ENCODE peak calls at places on chromosome 17, in nine cellular contexts. C, T, O, W, J, X, N, R and M are unnamed samples.
A peak's percentile ranks its signal among the peaks of the same experiment; 100 is the strongest.

GRCh38 chr17:77142689-77143088 is 1.9 kb downstream of the SEC14L1 start:
- DNase-seq in R (no peak), T (no peak), W (no peak), N (no peak), J (no peak), X (no peak), O (no peak), C (no peak), M (no peak)

GRCh38 chr17:36777118-36777517 is 160.2 kb upstream of the LHX1 start:
- DNase-seq in C (no peak), T (no peak), N (no peak), W (no peak), R (no peak), X (no peak), O (peak; percentile 31), J (no peak), M (no peak)

GRCh38 chr17:1871743-1872142 is 41.9 kb downstream of the RPA1 start:
- DNase-seq in C (no peak), J (no peak), O (no peak), X (no peak), W (no peak), N (no peak), R (no peak), T (no peak), M (no peak)

GRCh38 chr17:41710472-41711090 is 1.6 kb upstream of the GAST start:
- DNase-seq in J (no peak), O (peak; percentile 71), N (no peak), W (no peak), C (no peak), T (peak; percentile 27), R (no peak), X (no peak), M (no peak)

GRCh38 chr17:16491703-16492612 is at the start of gene LRRC75A:
- DNase-seq in W (peak; percentile 75), J (peak; percentile 47), T (peak; percentile 13), R (no peak), C (no peak), X (peak; percentile 37), O (no peak), N (no peak), M (no peak)

GRCh38 chr17:78266231-78266631 is 34.8 kb downstream of the TMEM235 start:
- DNase-seq in O (no peak), X (no peak), T (no peak), N (no peak), J (no peak), C (no peak), W (no peak), R (no peak), M (no peak)

GRCh38 chr17:78823282-78824046 is 17.1 kb downstream of the USP36 start:
- DNase-seq in T (no peak), O (no peak), C (no peak), X (no peak), R (no peak), J (no peak), W (no peak), N (no peak), M (no peak)

GRCh38 chr17:36608794-36609497 is 7.6 kb downstream of the MRM1 start:
- DNase-seq in N (no peak), R (peak; percentile 9), T (peak; percentile 77), X (peak; percentile 71), W (no peak), C (no peak), O (peak; percentile 79), J (peak; percentile 44), M (no peak)

GRCh38 chr17:47733047-47733413 is at the start of gene TBX21:
- DNase-seq in X (peak; percentile 55), O (no peak), N (peak; percentile 75), T (peak; percentile 70), R (peak; percentile 58), C (no peak), W (peak; percentile 95), J (peak; percentile 66), M (no peak)

GRCh38 chr17:62162898-62163297 is 97.8 kb upstream of the MED13 start:
- DNase-seq in R (no peak), T (no peak), W (no peak), X (no peak), J (no peak), N (no peak), C (no peak), O (no peak), M (no peak)

GRCh38 chr17:41559548-41559947 is 12.3 kb downstream of the KRT9 start:
- DNase-seq in C (no peak), J (no peak), X (no peak), W (no peak), T (no peak), R (no peak), N (no peak), O (no peak), M (no peak)

GRCh38 chr17:47703191-47703591 is 9.2 kb downstream of the TBKBP1 start:
- DNase-seq in T (no peak), C (no peak), J (no peak), R (no peak), W (peak; percentile 81), X (no peak), O (no peak), N (peak; percentile 51), M (no peak)

GRCh38 chr17:66287911-66288310 is 14.5 kb upstream of the PRKCA start:
- DNase-seq in J (no peak), T (no peak), R (no peak), O (no peak), N (no peak), W (no peak), C (no peak), X (no peak), M (no peak)

GRCh38 chr17:38599398-38599856 is 6.3 kb downstream of the SRCIN1 start:
- DNase-seq in W (no peak), N (no peak), X (no peak), O (no peak), R (no peak), J (no peak), T (no peak), C (no peak), M (no peak)

GRCh38 chr17:69433093-69433492 is 18.6 kb downstream of the MAP2K6 start:
- DNase-seq in T (no peak), N (no peak), X (no peak), J (no peak), C (no peak), R (no peak), W (no peak), O (no peak), M (no peak)